ENCODE peak calls at places on chromosomes 2 and 18, in four cellular contexts. H is IMR-90, C is ovary, T is thoracic aorta. O is an unnamed sample.

GRCh38 chr2:171923206-171923605 is 945 bp downstream of the HAT1 start:
- DNase-seq in H (peak), C (peak), T (no peak), O (no peak)

GRCh38 chr2:174939046-174939445 is 66.1 kb downstream of the CHN1 start:
- DNase-seq in H (peak), C (no peak), T (no peak), O (no peak)

GRCh38 chr2:160471950-160472349 is 21.7 kb downstream of the RBMS1 start:
- DNase-seq in H (no peak), C (no peak), T (no peak), O (no peak)

GRCh38 chr2:25480561-25480960 is 138.8 kb upstream of the DNMT3A start:
- DNase-seq in H (no peak), C (no peak), T (no peak), O (no peak)

GRCh38 chr2:149068996-149069888 is 30.7 kb downstream of the LYPD6B start:
- DNase-seq in H (peak), C (no peak), T (no peak), O (no peak)

GRCh38 chr2:74197983-74198460 is 393 bp upstream of the MTHFD2 start:
- DNase-seq in H (no peak), C (no peak), T (no peak), O (peak)

GRCh38 chr18:77251730-77252050 is 2.0 kb downstream of the GALR1 start:
- DNase-seq in H (no peak), C (no peak), T (no peak), O (no peak)

GRCh38 chr2:178767099-178768060 is 39.8 kb downstream of the TTN start:
- DNase-seq in H (no peak), C (no peak), T (no peak), O (no peak)

GRCh38 chr2:133561045-133561852 is 7.0 kb downstream of the NCKAP5 start:
- DNase-seq in H (peak), C (peak), T (no peak), O (peak)

GRCh38 chr18:6983366-6983765 is 134.2 kb downstream of the LAMA1 start:
- DNase-seq in H (no peak), C (no peak), T (no peak), O (no peak)

GRCh38 chr2:68320118-68320641 is 431 bp upstream of the CNRIP1 start:
- DNase-seq in H (no peak), C (peak), T (no peak), O (no peak)

GRCh38 chr2:73642338-73643018 is at the start of gene NAT8:
- DNase-seq in H (no peak), C (no peak), T (no peak), O (no peak)

DNA sequence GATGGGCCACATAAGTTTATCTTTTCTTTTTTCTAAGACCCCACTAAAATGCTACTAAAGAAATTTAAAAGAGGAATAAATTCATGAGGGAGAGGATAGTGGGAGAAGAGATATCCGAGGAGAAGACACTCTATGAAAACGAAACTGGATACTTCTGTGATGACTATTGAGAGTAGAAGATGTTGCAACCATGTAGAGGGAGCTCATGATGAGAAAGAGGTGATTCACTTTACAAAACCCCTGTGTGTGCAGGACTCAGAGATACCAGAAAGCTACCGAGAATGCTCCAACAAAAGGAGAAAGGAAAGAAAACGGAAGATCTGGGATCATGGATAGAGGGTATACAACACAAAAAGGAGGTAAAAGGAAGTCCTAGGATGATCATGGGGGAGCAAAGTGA is 34.9 kb downstream of the SLC38A11 start:
- DNase-seq in H (peak), C (no peak), T (no peak), O (peak)
- H3K4me3 ChIP-seq in H (peak), C (no peak), T (no peak), O (peak)

GRCh38 chr2:223467194-223467593 is 135.0 kb downstream of the SCG2 start:
- DNase-seq in H (peak), C (no peak), T (no peak), O (no peak)

GRCh38 chr2:223464071-223464470 is 138.1 kb downstream of the SCG2 start:
- DNase-seq in H (peak), C (no peak), T (no peak), O (no peak)

GRCh38 chr2:223460774-223461211 is 141.4 kb downstream of the SCG2 start:
- DNase-seq in H (peak), C (no peak), T (no peak), O (peak)

GRCh38 chr2:223469270-223470057 is 132.7 kb downstream of the SCG2 start:
- DNase-seq in H (peak), C (no peak), T (peak), O (no peak)

GRCh38 chr2:223465793-223466192 is 136.4 kb downstream of the SCG2 start:
- DNase-seq in H (peak), C (peak), T (peak), O (peak)
- TF ChIP-seq CTCF in H (no peak), C (no peak), T (no peak), O (no peak)

GRCh38 chr2:6071536-6071935 is 379.4 kb downstream of the SOX11 start:
- DNase-seq in H (no peak), C (no peak), T (no peak), O (no peak)

GRCh38 chr2:6073260-6074141 is 381.3 kb downstream of the SOX11 start:
- DNase-seq in H (peak), C (peak), T (no peak), O (no peak)

GRCh38 chr2:6074303-6074702 is 382.1 kb downstream of the SOX11 start:
- DNase-seq in H (peak), C (no peak), T (no peak), O (no peak)

GRCh38 chr2:6069354-6069753 is 377.2 kb downstream of the SOX11 start:
- DNase-seq in H (peak), C (no peak), T (no peak), O (no peak)

GRCh38 chr2:6072757-6073156 is 380.6 kb downstream of the SOX11 start:
- DNase-seq in H (no peak), C (no peak), T (no peak), O (no peak)
- H3K4me3 ChIP-seq in H (no peak), C (no peak), T (no peak), O (no peak)

DNA sequence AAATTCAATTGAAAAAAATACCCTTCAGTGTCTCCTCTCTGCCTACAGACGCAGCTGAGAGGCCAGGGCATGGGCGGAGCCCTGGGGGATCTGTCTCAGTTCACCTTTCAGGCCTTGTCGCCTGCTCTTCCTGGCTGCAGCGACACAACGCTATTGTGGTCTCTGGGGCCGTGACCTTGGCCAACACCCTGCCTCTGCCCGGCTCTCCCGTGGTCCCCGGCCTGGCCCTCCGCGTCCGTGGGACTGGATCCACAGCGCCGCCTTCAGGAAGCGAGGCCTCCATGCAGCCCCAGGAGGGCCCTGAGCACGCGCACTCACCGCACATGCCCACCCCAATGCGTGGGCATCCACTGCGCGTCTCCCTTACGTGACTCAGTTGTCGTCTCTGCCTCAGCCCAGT is 81.1 kb downstream of the MRPS9 start:
- DNase-seq in H (no peak), C (no peak), T (no peak), O (no peak)
- TF ChIP-seq CTCF in H (peak), C (no peak), T (no peak), O (peak)

O was measured in HFF-Myc.